ENCODE peak calls at places on chromosomes 16 and 17, in six cellular contexts. Y is GM13976, B is activated B cell treated with CpG ODN at 0.5 μM for 24 hours, G is cardiac fibroblast, T is A549, H is cardiac muscle cell. K is an unnamed sample.

GRCh38 chr17:16250635-16251034 is 33.6 kb downstream of the PIGL start:
- DNase-seq in G (peak), B (no peak), T (no peak), Y (no peak), H (no peak), K (no peak)

GRCh38 chr16:75296606-75297005 is 45.2 kb upstream of the BCAR1 start:
- DNase-seq in B (no peak), T (no peak), H (no peak), Y (no peak), G (peak), K (no peak)

GRCh38 chr17:40511136-40511535 is 9.7 kb upstream of the TNS4 start:
- DNase-seq in T (no peak), G (no peak), Y (no peak), B (no peak), H (no peak), K (no peak)

GRCh38 chr16:30382398-30383015 is at the start of gene SEPTIN1:
- DNase-seq in Y (peak), B (peak), H (no peak), T (no peak), G (no peak), K (no peak)

GRCh38 chr16:81491522-81492188 is 47.0 kb downstream of the CMIP start:
- DNase-seq in Y (no peak), B (no peak), H (no peak), G (no peak), T (no peak), K (no peak)

GRCh38 chr16:66889622-66890021 is 9.3 kb downstream of the PDP2 start:
- DNase-seq in G (no peak), T (no peak), Y (no peak), B (no peak), H (no peak), K (no peak)

GRCh38 chr17:7477392-7478275 is 1.8 kb downstream of the ZBTB4 start:
- DNase-seq in H (peak), T (peak), G (peak), Y (no peak), B (no peak), K (no peak)

GRCh38 chr17:19369846-19370492 is 7.4 kb upstream of the B9D1 start:
- DNase-seq in B (no peak), Y (no peak), G (peak), H (no peak), T (no peak), K (no peak)

GRCh38 chr16:5330058-5330457 is 232.5 kb upstream of the EEF2KMT start:
- DNase-seq in Y (no peak), G (no peak), H (no peak), T (no peak), B (no peak), K (no peak)

DNA sequence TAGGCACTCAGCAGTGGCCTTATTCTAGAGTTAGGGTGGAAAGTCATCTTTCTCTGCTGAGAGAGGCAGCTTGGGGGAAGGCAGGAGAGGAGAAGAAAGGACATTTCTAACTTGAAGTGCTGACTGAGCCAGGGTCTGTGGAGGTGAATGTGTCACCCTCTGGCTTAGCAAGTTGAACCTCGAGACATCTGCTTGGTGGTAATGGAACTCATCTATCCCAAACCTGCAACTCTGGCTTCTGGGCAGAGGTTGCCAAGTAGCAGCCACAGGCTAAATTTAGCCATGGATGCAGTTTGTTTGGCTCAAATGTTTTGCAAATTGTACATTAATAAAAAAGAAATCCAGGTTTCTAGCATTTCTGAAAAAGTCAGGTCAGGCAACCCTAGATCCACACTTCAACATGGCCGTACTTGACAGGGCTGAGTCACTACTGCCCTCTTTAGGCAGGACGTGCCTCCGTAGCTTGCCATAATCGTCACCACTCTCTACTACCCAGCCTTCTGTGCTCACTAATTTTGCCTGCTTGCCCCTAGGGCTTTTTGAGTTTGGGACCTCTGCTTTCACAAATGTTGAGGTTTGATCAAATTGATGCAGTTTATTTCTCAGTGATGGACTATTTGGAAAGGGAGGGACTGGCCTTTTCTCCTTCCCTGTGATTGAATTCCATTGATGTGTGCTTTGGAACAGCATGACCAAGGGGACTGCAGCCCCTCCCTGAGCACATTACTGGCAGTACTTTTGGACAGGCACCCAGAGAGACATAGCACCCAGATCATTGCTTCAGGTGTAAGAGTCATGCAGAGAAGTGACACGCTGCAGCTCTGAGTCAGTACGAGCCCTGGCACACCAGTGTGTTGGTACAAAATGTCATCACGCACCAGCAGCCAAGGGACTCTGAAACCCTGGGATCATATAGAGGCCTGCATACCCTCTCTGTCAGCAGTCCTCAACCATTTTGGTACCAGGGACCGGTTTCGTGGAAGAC is 5.2 kb downstream of the CDH13 start:
- DNase-seq in Y (no peak), B (no peak), T (peak), G (no peak), H (no peak), K (no peak)
- TF ChIP-seq CTCF in Y (no peak), B (no peak), T (no peak), G (peak), H (peak), K (peak)

GRCh38 chr17:11039342-11039741 is 201.5 kb upstream of the PIRT start:
- DNase-seq in B (no peak), T (no peak), Y (no peak), H (no peak), G (no peak), K (no peak)
- TF ChIP-seq CTCF in B (no peak), T (no peak), Y (no peak), H (no peak), G (no peak), K (no peak)

DNA sequence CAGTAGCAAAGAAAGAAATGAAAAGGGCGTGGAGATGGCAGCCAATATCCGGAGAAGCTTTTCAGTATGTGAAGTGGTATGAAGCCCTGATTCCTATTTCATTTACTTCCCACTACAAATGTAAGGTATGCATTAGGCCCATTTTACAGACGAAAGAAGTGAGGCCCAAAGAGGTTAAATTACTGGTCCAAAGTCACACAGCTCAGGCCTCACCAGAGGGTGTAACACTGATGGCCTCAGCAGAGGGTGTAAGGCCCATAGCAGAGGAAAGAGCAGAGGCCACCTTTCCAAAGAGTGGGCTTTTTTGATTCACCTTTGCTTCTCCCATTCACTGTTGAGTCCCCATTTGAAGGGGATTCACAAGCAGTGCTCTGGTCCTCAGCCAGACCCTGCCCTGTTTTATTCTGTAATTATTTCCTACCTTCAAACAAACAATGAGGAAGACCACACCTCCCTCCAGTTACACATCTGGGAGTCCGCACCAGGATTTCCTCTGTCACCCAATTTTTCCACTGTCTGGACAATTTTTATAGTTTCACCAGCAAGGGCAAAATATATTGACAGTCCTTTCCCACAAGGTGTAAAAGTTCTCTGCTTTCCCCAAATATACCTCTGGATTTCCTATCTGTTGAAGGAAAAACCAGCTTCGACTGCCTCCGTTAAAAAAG is 7.1 kb downstream of the ZFHX3 start:
- DNase-seq in T (no peak), H (no peak), Y (no peak), B (no peak), G (no peak), K (no peak)
- TF ChIP-seq CTCF in T (no peak), H (no peak), Y (no peak), B (no peak), G (no peak), K (no peak)

GRCh38 chr17:79607941-79608728 is 2.7 kb downstream of the RBFOX3 start:
- DNase-seq in Y (peak), G (peak), T (peak), B (no peak), H (peak), K (no peak)
- TF ChIP-seq CTCF in Y (no peak), G (no peak), T (no peak), B (no peak), H (peak), K (peak)

GRCh38 chr17:35981908-35982330 is 622 bp upstream of the CCL16 start:
- DNase-seq in T (no peak), Y (no peak), B (no peak), G (no peak), H (no peak), K (peak)
- TF ChIP-seq CTCF in T (no peak), Y (no peak), B (no peak), G (no peak), H (no peak), K (peak)

GRCh38 chr16:84082835-84083569 is 33.7 kb downstream of the MBTPS1 start:
- DNase-seq in G (no peak), H (no peak), T (no peak), Y (no peak), B (no peak), K (no peak)

GRCh38 chr16:84081446-84081989 is 35.2 kb downstream of the MBTPS1 start:
- DNase-seq in H (no peak), Y (no peak), B (no peak), G (no peak), T (no peak), K (no peak)

GRCh38 chr16:84080378-84080777 is 36.4 kb downstream of the MBTPS1 start:
- DNase-seq in Y (no peak), H (no peak), T (no peak), G (no peak), B (no peak), K (no peak)

GRCh38 chr16:84080813-84081212 is 35.9 kb downstream of the MBTPS1 start:
- DNase-seq in Y (no peak), T (no peak), G (no peak), B (no peak), H (no peak), K (no peak)

GRCh38 chr16:84082110-84082509 is 34.6 kb downstream of the MBTPS1 start:
- DNase-seq in G (no peak), T (no peak), H (no peak), B (no peak), Y (no peak), K (no peak)
- TF ChIP-seq CTCF in G (no peak), T (no peak), H (no peak), B (no peak), Y (no peak), K (no peak)

DNA sequence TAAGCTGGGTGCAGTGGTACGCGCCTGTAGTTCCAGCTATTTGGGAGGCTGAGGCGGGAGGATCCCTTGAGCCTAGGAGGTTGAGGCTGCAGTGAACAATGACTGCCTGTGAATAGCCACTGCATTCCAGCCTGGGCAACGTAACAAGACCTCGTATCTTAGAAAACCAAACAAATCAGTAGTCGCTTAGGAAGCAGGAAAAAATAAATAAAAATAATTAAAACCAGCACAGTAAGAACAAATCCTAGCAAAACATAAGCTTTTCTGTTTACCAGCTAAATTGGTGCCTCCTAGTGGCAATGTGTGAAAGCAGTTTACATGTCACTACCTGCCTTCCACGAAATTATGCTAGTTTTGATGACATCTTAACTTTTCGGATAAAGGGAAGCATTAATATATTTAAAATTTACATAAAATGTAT is 1.3 kb downstream of the ARMC5 start:
- DNase-seq in H (no peak), G (peak), Y (no peak), B (no peak), T (peak), K (no peak)
- TF ChIP-seq CTCF in H (peak), G (peak), Y (peak), B (no peak), T (peak), K (peak)

GRCh38 chr16:87061521-87061920 is 255.7 kb downstream of the C16orf95 start:
- DNase-seq in Y (no peak), H (no peak), B (no peak), T (no peak), G (no peak), K (no peak)

GRCh38 chr16:87057951-87058560 is 259.1 kb downstream of the C16orf95 start:
- DNase-seq in G (no peak), Y (no peak), T (no peak), B (no peak), H (no peak), K (no peak)

GRCh38 chr16:87058728-87059250 is 258.4 kb downstream of the C16orf95 start:
- DNase-seq in T (no peak), H (no peak), Y (no peak), G (no peak), B (no peak), K (no peak)

GRCh38 chr16:87062569-87063442 is 254.4 kb downstream of the C16orf95 start:
- DNase-seq in G (peak), T (peak), B (no peak), H (peak), Y (peak), K (no peak)

DNA sequence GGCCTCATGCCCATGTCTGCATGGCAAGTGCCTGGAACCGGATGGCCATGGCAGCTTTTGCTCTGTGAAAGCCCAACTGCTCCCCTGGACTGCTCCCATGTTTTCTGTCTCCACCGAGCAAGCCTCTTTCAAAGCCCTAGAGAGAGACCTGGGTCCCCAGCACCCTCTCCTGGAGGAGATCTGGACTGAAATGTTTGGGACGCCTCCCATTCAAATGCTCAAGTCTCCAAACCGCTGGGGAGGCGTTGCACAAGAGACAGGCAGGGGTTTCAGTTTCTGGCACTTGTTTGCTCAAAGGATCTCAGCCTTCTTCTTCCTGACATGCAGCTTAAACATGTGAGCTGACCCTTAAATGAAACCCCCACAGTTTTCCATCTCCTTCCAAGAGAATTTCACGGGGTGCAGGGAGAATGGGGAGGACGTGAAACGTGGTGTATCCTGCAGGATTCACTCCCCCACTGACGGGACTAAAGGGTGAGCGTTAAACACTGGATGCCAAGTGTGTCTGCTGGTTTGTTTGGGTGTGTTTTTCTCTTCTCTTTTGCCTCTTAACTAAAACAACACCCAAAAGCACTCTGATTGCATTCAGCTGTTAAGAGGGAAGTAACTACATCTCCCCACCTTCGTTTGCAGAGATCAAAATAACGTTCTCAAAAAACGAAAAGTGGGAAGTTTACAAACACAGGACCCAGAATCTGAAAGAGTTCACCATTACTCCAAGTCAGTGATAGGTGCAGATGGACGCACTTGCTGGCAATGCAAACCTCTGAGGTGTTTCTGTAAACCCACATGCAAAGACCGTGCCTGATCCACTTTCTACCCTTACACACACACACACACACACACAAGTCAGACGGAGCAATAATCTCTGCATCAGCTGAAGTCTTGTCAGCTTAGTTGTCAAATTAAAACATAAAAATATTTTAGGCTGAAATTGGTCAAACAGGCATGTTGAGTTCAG is 256.9 kb downstream of the C16orf95 start:
- DNase-seq in B (no peak), T (peak), H (peak), G (peak), Y (no peak), K (no peak)
- TF ChIP-seq CTCF in B (no peak), T (no peak), H (peak), G (peak), Y (no peak), K (no peak)

DNA sequence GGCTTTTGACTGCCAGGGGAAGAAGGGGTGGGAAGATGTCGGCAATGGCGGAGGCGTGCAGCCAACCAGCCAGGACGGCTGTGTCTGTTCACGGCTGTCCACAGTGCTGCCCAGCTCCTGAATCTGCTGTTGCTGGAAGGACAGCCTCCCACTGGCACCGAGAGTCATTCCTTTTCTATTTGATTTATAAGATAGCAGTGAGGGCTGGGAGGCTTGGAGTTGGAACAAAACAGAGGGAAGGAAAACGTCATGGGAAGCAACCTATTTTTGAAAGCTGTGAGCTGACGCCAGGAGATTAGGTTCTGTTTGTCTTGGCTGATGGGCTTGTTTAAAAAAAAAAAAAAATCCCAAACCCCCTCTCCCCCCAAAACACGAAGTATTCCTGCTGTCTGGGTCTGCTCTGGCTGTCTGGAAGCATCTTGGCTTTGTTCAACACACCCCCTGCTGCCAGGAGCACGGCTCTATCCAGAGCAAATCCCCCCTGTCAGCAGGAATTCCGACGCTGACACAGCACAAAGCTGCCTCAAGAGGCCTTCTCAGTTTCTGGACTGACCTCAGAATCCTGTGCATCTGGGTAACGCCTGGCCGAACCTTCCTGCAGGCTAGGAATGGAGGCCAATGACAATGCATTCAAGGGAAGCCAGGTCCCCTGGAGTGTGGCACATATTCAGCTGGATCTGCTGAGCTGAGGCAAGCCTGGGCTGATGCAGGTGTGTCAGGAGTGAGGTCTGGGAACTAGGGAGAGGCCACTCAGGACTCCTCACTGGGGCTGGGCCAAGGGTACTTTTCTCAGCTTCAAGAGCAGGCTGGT is 41.0 kb upstream of the SREBF1 start:
- DNase-seq in T (no peak), G (peak), B (no peak), Y (no peak), H (peak), K (no peak)
- TF ChIP-seq CTCF in T (no peak), G (no peak), B (no peak), Y (no peak), H (peak), K (no peak)